ENCODE peak calls at places on chromosomes 2 and 18, in five cellular contexts. One of them, this sample, is unnamed.

GRCh38 chr2:12032421-12032820 is 286.0 kb downstream of the LPIN1 start:
- DNase-seq in frontal cortex: no peak
- DNase-seq in posterior cingulate gyrus: no peak
- DNase-seq in T follicular helper cell: no peak
- DNase-seq in KG1: no peak
- DNase-seq in this sample: no peak

GRCh38 chr2:215626812-215627281 is 191.0 kb upstream of the FN1 start:
- DNase-seq in posterior cingulate gyrus: no peak
- DNase-seq in T follicular helper cell: no peak
- DNase-seq in KG1: no peak
- DNase-seq in frontal cortex: no peak
- DNase-seq in this sample: no peak

GRCh38 chr2:189580267-189580661 is 322 bp downstream of the SLC40A1 start:
- DNase-seq in KG1: no peak
- DNase-seq in frontal cortex: no peak
- DNase-seq in posterior cingulate gyrus: no peak
- DNase-seq in T follicular helper cell: no peak
- DNase-seq in this sample: no peak

GRCh38 chr2:40243581-40243980 is 208.3 kb downstream of the SLC8A1 start:
- DNase-seq in T follicular helper cell: no peak
- DNase-seq in KG1: no peak
- DNase-seq in posterior cingulate gyrus: no peak
- DNase-seq in frontal cortex: no peak
- DNase-seq in this sample: peak

GRCh38 chr2:235021752-235022151 is 69.9 kb downstream of the SH3BP4 start:
- DNase-seq in posterior cingulate gyrus: no peak
- DNase-seq in T follicular helper cell: no peak
- DNase-seq in KG1: no peak
- DNase-seq in frontal cortex: no peak
- DNase-seq in this sample: no peak

GRCh38 chr2:136206613-136207012 is 88.7 kb upstream of the CXCR4 start:
- DNase-seq in frontal cortex: no peak
- DNase-seq in KG1: no peak
- DNase-seq in T follicular helper cell: no peak
- DNase-seq in posterior cingulate gyrus: no peak
- DNase-seq in this sample: no peak

GRCh38 chr2:196592331-196592911 is 47.1 kb upstream of the CCDC150 start:
- DNase-seq in frontal cortex: no peak
- DNase-seq in posterior cingulate gyrus: peak
- DNase-seq in T follicular helper cell: no peak
- DNase-seq in KG1: peak
- DNase-seq in this sample: no peak

GRCh38 chr2:3981446-3981845 is 278.1 kb downstream of the DCDC2C start:
- DNase-seq in frontal cortex: no peak
- DNase-seq in posterior cingulate gyrus: no peak
- DNase-seq in T follicular helper cell: no peak
- DNase-seq in KG1: no peak
- DNase-seq in this sample: no peak

GRCh38 chr2:68536000-68536399 is 68.6 kb downstream of the APLF start:
- DNase-seq in frontal cortex: no peak
- DNase-seq in KG1: peak
- DNase-seq in posterior cingulate gyrus: no peak
- DNase-seq in T follicular helper cell: no peak
- DNase-seq in this sample: no peak

GRCh38 chr2:177264209-177264538 is 353 bp downstream of the NFE2L2 start:
- DNase-seq in T follicular helper cell: peak
- DNase-seq in KG1: no peak
- DNase-seq in frontal cortex: no peak
- DNase-seq in posterior cingulate gyrus: peak
- DNase-seq in this sample: no peak

GRCh38 chr2:27829791-27830190 is 58.3 kb downstream of the MRPL33 start:
- DNase-seq in posterior cingulate gyrus: no peak
- DNase-seq in KG1: no peak
- DNase-seq in T follicular helper cell: no peak
- DNase-seq in frontal cortex: no peak
- DNase-seq in this sample: no peak

GRCh38 chr2:152186257-152186656 is 10.7 kb upstream of the STAM2 start:
- DNase-seq in posterior cingulate gyrus: no peak
- DNase-seq in frontal cortex: no peak
- DNase-seq in KG1: no peak
- DNase-seq in T follicular helper cell: no peak
- DNase-seq in this sample: no peak

GRCh38 chr18:69897397-69898108 is 50.1 kb downstream of the CD226 start:
- DNase-seq in frontal cortex: no peak
- DNase-seq in posterior cingulate gyrus: no peak
- DNase-seq in T follicular helper cell: no peak
- DNase-seq in KG1: peak
- DNase-seq in this sample: no peak

This sample was measured in smooth muscle cell of the brain vasculature.